ENCODE peak calls at places on chromosomes 6 and 20, in six cellular contexts. N, A, J, M, G and Z are unnamed samples.

GRCh38 chr20:10733122-10733521 is 59.3 kb upstream of the JAG1 start:
- DNase-seq in N (no peak), A (no peak), J (no peak), M (no peak), G (no peak), Z (no peak)

GRCh38 chr6:37551002-37551401 is 51.3 kb upstream of the CCDC167 start:
- DNase-seq in N (peak; percentile 11), A (no peak), J (no peak), M (no peak), G (no peak), Z (no peak)

GRCh38 chr6:168223755-168224154 is 95.8 kb downstream of the DACT2 start:
- DNase-seq in N (no peak), A (no peak), J (no peak), M (no peak), G (no peak), Z (no peak)

GRCh38 chr6:42251911-42252637 is 34.4 kb upstream of the MRPS10 start:
- DNase-seq in N (peak; percentile 87), A (no peak), J (peak; percentile 63), M (no peak), G (no peak), Z (peak; percentile 81)

GRCh38 chr6:20610636-20611200 is 76.5 kb downstream of the CDKAL1 start:
- DNase-seq in N (no peak), A (no peak), J (no peak), M (no peak), G (no peak), Z (no peak)

GRCh38 chr6:34496103-34496685 is 30.3 kb downstream of the PACSIN1 start:
- DNase-seq in N (peak; percentile 51), A (no peak), J (no peak), M (no peak), G (no peak), Z (no peak)

GRCh38 chr6:12113190-12113578 is 101.1 kb downstream of the HIVEP1 start:
- DNase-seq in N (no peak), A (no peak), J (no peak), M (no peak), G (no peak), Z (no peak)

GRCh38 chr6:68087399-68088133 is 547.5 kb upstream of the ADGRB3 start:
- DNase-seq in N (no peak), A (no peak), J (no peak), M (no peak), G (no peak), Z (no peak)

GRCh38 chr6:13299909-13300308 is 28.4 kb downstream of the TBC1D7 start:
- DNase-seq in N (no peak), A (no peak), J (no peak), M (no peak), G (no peak), Z (no peak)

GRCh38 chr6:21173678-21174077 is 419.9 kb upstream of the SOX4 start:
- DNase-seq in N (no peak), A (no peak), J (no peak), M (no peak), G (no peak), Z (no peak)

GRCh38 chr20:8969062-8969694 is 99.7 kb upstream of the PLCB4 start:
- DNase-seq in N (no peak), A (no peak), J (no peak), M (no peak), G (no peak), Z (no peak)

GRCh38 chr6:80142586-80142985 is 36.1 kb downstream of the BCKDHB start:
- DNase-seq in N (no peak), A (no peak), J (no peak), M (no peak), G (no peak), Z (no peak)

GRCh38 chr6:105135056-105135455 is 44.8 kb downstream of the POPDC3 start:
- DNase-seq in N (no peak), A (no peak), J (no peak), M (no peak), G (no peak), Z (no peak)

GRCh38 chr6:27091661-27092315 is 155.7 kb upstream of the PRSS16 start:
- DNase-seq in N (no peak), A (no peak), J (no peak), M (peak; percentile 27), G (no peak), Z (no peak)

GRCh38 chr20:34705383-34706021 is 1.4 kb downstream of the TP53INP2 start:
- DNase-seq in N (no peak), A (no peak), J (no peak), M (no peak), G (no peak), Z (peak; percentile 62)

GRCh38 chr6:116072368-116072767 is 11.7 kb upstream of the FRK start:
- DNase-seq in N (no peak), A (no peak), J (peak; percentile 87), M (no peak), G (no peak), Z (no peak)

GRCh38 chr6:33123732-33124524 is 48.1 kb downstream of the HLA-DPB1 start:
- DNase-seq in N (no peak), A (no peak), J (peak; percentile 16), M (no peak), G (no peak), Z (no peak)

GRCh38 chr20:35431621-35432429 is 6.2 kb downstream of the GDF5 start:
- DNase-seq in N (no peak), A (no peak), J (no peak), M (no peak), G (no peak), Z (no peak)

GRCh38 chr20:19463597-19463996 is 251.2 kb downstream of the SLC24A3 start:
- DNase-seq in N (no peak), A (no peak), J (no peak), M (no peak), G (no peak), Z (no peak)

GRCh38 chr6:109485536-109485935 is 2.5 kb upstream of the ZBTB24 start:
- DNase-seq in N (no peak), A (no peak), J (no peak), M (no peak), G (no peak), Z (no peak)

GRCh38 chr6:3345836-3346235 is 87.1 kb downstream of the PSMG4 start:
- DNase-seq in N (no peak), A (no peak), J (no peak), M (no peak), G (no peak), Z (peak; percentile 30)

GRCh38 chr6:77383026-77383425 is 80.3 kb downstream of the HTR1B start:
- DNase-seq in N (no peak), A (no peak), J (no peak), M (no peak), G (no peak), Z (no peak)

GRCh38 chr6:13573669-13574110 is 711 bp upstream of the SIRT5 start:
- DNase-seq in N (no peak), A (no peak), J (peak; percentile 18), M (no peak), G (no peak), Z (peak; percentile 47)

GRCh38 chr6:21026576-21027273 is 492.5 kb downstream of the CDKAL1 start:
- DNase-seq in N (no peak), A (no peak), J (no peak), M (no peak), G (no peak), Z (no peak)

GRCh38 chr20:49344975-49345374 is 67.1 kb upstream of the ZNFX1 start:
- DNase-seq in N (no peak), A (no peak), J (no peak), M (no peak), G (no peak), Z (no peak)

GRCh38 chr6:125415921-125416320 is 114.2 kb upstream of the HDDC2 start:
- DNase-seq in N (no peak), A (no peak), J (no peak), M (no peak), G (no peak), Z (no peak)

GRCh38 chr6:70118670-70119069 is 184.2 kb downstream of the COL9A1 start:
- DNase-seq in N (no peak), A (no peak), J (no peak), M (no peak), G (no peak), Z (peak; percentile 1)

GRCh38 chr6:84458271-84458670 is 230.8 kb upstream of the CEP162 start:
- DNase-seq in N (no peak), A (no peak), J (no peak), M (no peak), G (no peak), Z (no peak)

GRCh38 chr20:18971121-18971520 is 157.5 kb downstream of the SCP2D1 start:
- DNase-seq in N (no peak), A (no peak), J (no peak), M (no peak), G (no peak), Z (no peak)

GRCh38 chr6:70706491-70707123 is 38.9 kb downstream of the SMAP1 start:
- DNase-seq in N (no peak), A (no peak), J (peak; percentile 39), M (no peak), G (no peak), Z (no peak)

GRCh38 chr6:153162646-153163045 is 31.6 kb upstream of the RGS17 start:
- DNase-seq in N (no peak), A (no peak), J (no peak), M (no peak), G (no peak), Z (no peak)

GRCh38 chr20:34074101-34074760 is 37.8 kb downstream of the EIF2S2 start:
- DNase-seq in N (no peak), A (no peak), J (no peak), M (peak; percentile 23), G (no peak), Z (no peak)

GRCh38 chr6:43856005-43856765 is 86.2 kb downstream of the VEGFA start:
- DNase-seq in N (no peak), A (no peak), J (no peak), M (no peak), G (no peak), Z (peak; percentile 73)

GRCh38 chr6:139161169-139161568 is 26.3 kb downstream of the HECA start:
- DNase-seq in N (no peak), A (no peak), J (no peak), M (no peak), G (no peak), Z (peak; percentile 40)

GRCh38 chr6:46116289-46116688 is 13.5 kb upstream of the ENPP4 start:
- DNase-seq in N (no peak), A (no peak), J (no peak), M (no peak), G (no peak), Z (no peak)

GRCh38 chr20:39225536-39225935 is 263.4 kb downstream of the DHX35 start:
- DNase-seq in N (no peak), A (no peak), J (no peak), M (no peak), G (no peak), Z (no peak)